ENCODE peak calls at places on chromosomes 12 and 14, in five cellular contexts. W is H4, T is activated gamma-delta T cell, Q is progenitor cell of endocrine pancreas, O is mucosa of descending colon. U is an unnamed sample.

GRCh38 chr14:23776296-23776695 is 140.1 kb downstream of the DHRS2 start:
- DNase-seq in W (no peak), T (no peak), O (no peak), Q (no peak), U (no peak)

GRCh38 chr12:34605955-34606748 is 583.9 kb downstream of the ALG10 start:
- DNase-seq in Q (peak), W (no peak), O (peak), T (no peak), U (no peak)

GRCh38 chr14:19800282-19801117 is 3.1 kb upstream of the OR4N2 start:
- DNase-seq in Q (peak), O (no peak), T (no peak), W (no peak), U (no peak)

GRCh38 chr14:99562848-99563748 is 40.9 kb downstream of the CCDC85C start:
- DNase-seq in W (peak), Q (peak), T (no peak), O (peak), U (no peak)

GRCh38 chr12:122413516-122414404 is 8.7 kb downstream of the CLIP1 start:
- DNase-seq in O (no peak), Q (no peak), W (no peak), T (no peak), U (no peak)

GRCh38 chr14:96247031-96247430 is 9.0 kb upstream of the BDKRB1 start:
- DNase-seq in O (no peak), Q (no peak), T (no peak), W (no peak), U (no peak)

GRCh38 chr14:31760277-31760676 is 199.1 kb downstream of the NUBPL start:
- DNase-seq in T (no peak), O (no peak), Q (no peak), W (no peak), U (no peak)

GRCh38 chr14:103512701-103513611 is 9.7 kb downstream of the CKB start:
- DNase-seq in T (no peak), O (peak), W (no peak), Q (no peak), U (no peak)

GRCh38 chr12:26212356-26212755 is 17.0 kb downstream of the SSPN start:
- DNase-seq in O (no peak), W (no peak), Q (no peak), T (no peak), U (no peak)

GRCh38 chr12:113700943-113701342 is 229.3 kb upstream of the LHX5 start:
- DNase-seq in W (no peak), Q (no peak), O (no peak), T (no peak), U (no peak)

GRCh38 chr14:99075771-99076370 is 196.1 kb downstream of the BCL11B start:
- DNase-seq in Q (no peak), O (no peak), T (no peak), W (no peak), U (no peak)

GRCh38 chr14:37709419-37710195 is 114.2 kb downstream of the TTC6 start:
- DNase-seq in O (no peak), W (no peak), T (no peak), Q (no peak), U (peak)

GRCh38 chr14:65260786-65261185 is 151.7 kb upstream of the FUT8 start:
- DNase-seq in Q (no peak), T (no peak), W (no peak), O (no peak), U (no peak)

GRCh38 chr12:76113800-76114757 is 29.6 kb upstream of the NAP1L1 start:
- DNase-seq in Q (no peak), W (no peak), T (no peak), O (no peak), U (peak)

GRCh38 chr12:132525833-132526455 is 36.0 kb downstream of the FBRSL1 start:
- DNase-seq in W (no peak), Q (no peak), O (no peak), T (no peak), U (no peak)

GRCh38 chr12:90499793-90500192 is 455.2 kb downstream of the CCER1 start:
- DNase-seq in W (no peak), Q (no peak), O (no peak), T (no peak), U (no peak)

GRCh38 chr12:124592050-124592449 is 24.6 kb upstream of the NCOR2 start:
- DNase-seq in Q (no peak), W (no peak), T (no peak), O (no peak), U (no peak)

GRCh38 chr12:29517265-29517664 is 19.8 kb upstream of the OVCH1 start:
- DNase-seq in Q (no peak), O (peak), T (no peak), W (peak), U (no peak)

GRCh38 chr14:30177776-30178175 is 250.1 kb upstream of the PRKD1 start:
- DNase-seq in O (no peak), W (no peak), T (no peak), Q (no peak), U (no peak)

GRCh38 chr14:89504084-89504483 is 87.1 kb upstream of the FOXN3 start:
- DNase-seq in T (no peak), W (no peak), O (no peak), Q (no peak), U (no peak)

GRCh38 chr14:85056228-85056627 is 473.7 kb upstream of the FLRT2 start:
- DNase-seq in T (no peak), Q (no peak), W (no peak), O (no peak), U (no peak)

GRCh38 chr14:105281354-105282097 is 19.3 kb downstream of the BRF1 start:
- DNase-seq in O (no peak), W (no peak), Q (no peak), T (no peak), U (no peak)

GRCh38 chr12:113980537-113981337 is 14.6 kb upstream of the RBM19 start:
- DNase-seq in O (peak), W (peak), Q (peak), T (no peak), U (peak)